ENCODE peak calls at places on chromosomes 7 and 10, in six cellular contexts. R is A549, S is stomach, N is K562, U is ovary, K is SK-N-SH. E is an unnamed sample. For H3K9me3, the result is how much of the 10 kb centered on the place peaks cover.

GRCh38 chr7:153829523-153829922 is 222.7 kb upstream of the DPP6 start:
- DNase-seq in U (no peak), R (no peak), K (no peak), N (no peak), S (no peak), E (no peak)

GRCh38 chr10:3470191-3470590 is 297.6 kb upstream of the PITRM1 start:
- DNase-seq in K (no peak), U (no peak), N (no peak), R (no peak), S (no peak), E (no peak)

GRCh38 chr7:95577137-95577536 is 19.2 kb downstream of the PDK4 start:
- DNase-seq in N (no peak), R (peak), K (no peak), S (no peak), U (no peak), E (no peak)

GRCh38 chr7:27895553-27895952 is 155.6 kb downstream of the TAX1BP1 start:
- DNase-seq in S (no peak), U (no peak), N (no peak), R (no peak), K (no peak), E (no peak)

GRCh38 chr10:43055991-43056567 is 20.8 kb upstream of the RET start:
- DNase-seq in N (no peak), U (no peak), S (no peak), R (no peak), K (peak), E (no peak)

GRCh38 chr10:132058793-132059759 is 6.7 kb upstream of the JAKMIP3 start:
- DNase-seq in R (no peak), S (no peak), N (no peak), U (no peak), K (no peak), E (peak)

GRCh38 chr7:134804351-134804750 is 24.9 kb downstream of the CALD1 start:
- DNase-seq in K (no peak), R (no peak), S (no peak), N (no peak), U (no peak), E (no peak)

GRCh38 chr7:158355456-158356065 is 232.1 kb downstream of the PTPRN2 start:
- DNase-seq in U (no peak), R (no peak), K (no peak), S (no peak), N (no peak), E (peak)

GRCh38 chr7:45182856-45183710 is 25.5 kb downstream of the RAMP3 start:
- DNase-seq in N (no peak), R (no peak), U (no peak), S (no peak), K (no peak), E (peak)

GRCh38 chr10:97687785-97688781 is 1.0 kb upstream of the AVPI1 start:
- DNase-seq in U (peak), R (no peak), S (no peak), K (no peak), N (no peak), E (no peak)

GRCh38 chr10:104862-105565 is 30.2 kb upstream of the ZMYND11 start:
- DNase-seq in U (no peak), K (no peak), R (no peak), N (no peak), S (no peak), E (no peak)

GRCh38 chr7:41695661-41696322 is 7.1 kb downstream of the INHBA start:
- DNase-seq in N (no peak), K (no peak), S (no peak), R (peak), U (no peak), E (no peak)

GRCh38 chr7:43105521-43106120 is 6.8 kb upstream of the HECW1 start:
- DNase-seq in S (no peak), U (no peak), N (no peak), R (no peak), K (no peak), E (no peak)

GRCh38 chr7:26487780-26488535 is 196.3 kb downstream of the SNX10 start:
- DNase-seq in R (no peak), N (no peak), S (no peak), K (no peak), U (no peak), E (no peak)

GRCh38 chr7:524800-525199 is 5.2 kb upstream of the PDGFA start:
- DNase-seq in K (no peak), S (no peak), U (no peak), N (no peak), R (no peak), E (no peak)

GRCh38 chr7:155808551-155809331 is 3.5 kb downstream of the SHH start:
- DNase-seq in S (peak), R (peak), U (no peak), K (no peak), N (no peak), E (peak)

GRCh38 chr7:86950944-86951343 is 108.5 kb downstream of the ELAPOR2 start:
- DNase-seq in N (no peak), S (no peak), R (no peak), K (no peak), U (no peak), E (no peak)

GRCh38 chr10:27251554-27251953 is 11.0 kb upstream of the ACBD5 start:
- DNase-seq in S (no peak), N (no peak), R (no peak), K (no peak), U (no peak), E (peak)

GRCh38 chr10:71347587-71348395 is 28.7 kb downstream of the SLC29A3 start:
- DNase-seq in N (no peak), U (no peak), K (no peak), R (no peak), S (peak), E (no peak)

GRCh38 chr7:25069900-25070443 is 55.1 kb downstream of the CYCS start:
- DNase-seq in R (peak), S (peak), N (peak), K (peak), U (peak), E (no peak)

GRCh38 chr7:139669106-139670061 is 108.4 kb downstream of the HIPK2 start:
- DNase-seq in N (no peak), R (no peak), U (no peak), K (peak), S (no peak), E (no peak)

GRCh38 chr7:150399861-150400778 is 21.0 kb downstream of the ZNF775 start:
- DNase-seq in R (no peak), U (no peak), S (no peak), N (peak), K (peak), E (no peak)

GRCh38 chr10:103445767-103446567 is 6.2 kb downstream of the CALHM2 start:
- DNase-seq in U (peak), N (no peak), S (no peak), R (no peak), K (no peak), E (no peak)

GRCh38 chr7:131249483-131249882 is 78.2 kb upstream of the MKLN1 start:
- DNase-seq in U (no peak), R (no peak), N (no peak), S (no peak), K (no peak), E (no peak)

GRCh38 chr7:64869912-64870562 is 33.0 kb upstream of the ZNF273 start:
- DNase-seq in K (peak), R (no peak), U (no peak), N (no peak), S (peak), E (no peak)

GRCh38 chr7:50359995-50360925 is 55.7 kb downstream of the IKZF1 start:
- DNase-seq in S (no peak), N (peak), R (no peak), U (no peak), K (peak), E (peak)

GRCh38 chr7:93046641-93047040 is 71.1 kb downstream of the SAMD9 start:
- DNase-seq in K (no peak), U (no peak), N (peak), R (no peak), S (no peak), E (no peak)

GRCh38 chr7:47470567-47471357 is 111.1 kb downstream of the TNS3 start:
- DNase-seq in K (no peak), N (no peak), R (peak), S (peak), U (peak), E (no peak)

GRCh38 chr7:7738622-7739021 is 20.2 kb upstream of the RPA3 start:
- DNase-seq in N (no peak), K (no peak), S (no peak), R (no peak), U (no peak), E (no peak)

GRCh38 chr10:128095753-128096469 is 30.3 kb downstream of the MKI67 start:
- DNase-seq in N (no peak), S (no peak), K (no peak), R (no peak), U (no peak), E (no peak)

GRCh38 chr7:69893915-69894314 is 295.6 kb downstream of the AUTS2 start:
- DNase-seq in R (no peak), U (no peak), K (peak), S (no peak), N (no peak), E (no peak)

GRCh38 chr10:129055966-129056365 is 411.1 kb upstream of the MGMT start:
- DNase-seq in N (no peak), K (peak), R (no peak), S (no peak), U (no peak), E (peak)

DNA sequence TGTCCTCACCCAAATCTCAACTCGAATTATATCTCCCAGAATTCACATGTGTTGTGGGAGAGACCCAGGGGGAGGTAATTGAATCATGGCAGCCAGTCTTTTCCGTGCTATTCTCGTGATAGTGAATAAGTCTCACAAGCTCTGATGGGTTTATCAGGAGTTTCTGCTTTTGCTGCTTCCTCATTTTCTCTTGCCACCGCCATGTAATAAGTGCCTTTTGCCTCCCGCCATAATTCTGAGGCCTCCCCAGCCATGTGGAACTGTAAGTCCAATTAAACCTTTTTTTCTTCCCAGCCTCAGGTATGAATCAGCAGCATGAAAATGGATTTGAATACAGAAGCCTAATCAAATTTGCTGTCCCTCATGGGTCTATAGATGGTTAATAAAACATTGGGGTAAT is 27.5 kb downstream of the AVL9 start:
- DNase-seq in U (no peak), S (no peak), R (no peak), K (no peak), N (no peak), E (no peak)
- H3K9me3 ChIP-seq in U (under half), S (under half), R (under half), K (under half), N (under half), E (under half)

GRCh38 chr7:39367943-39368342 is 198.3 kb upstream of the YAE1 start:
- DNase-seq in R (no peak), K (no peak), S (no peak), U (no peak), N (no peak), E (no peak)
- TF ChIP-seq EP300 in R (no peak), K (no peak), S (no peak), U (no peak), N (no peak), E (no peak)

DNA sequence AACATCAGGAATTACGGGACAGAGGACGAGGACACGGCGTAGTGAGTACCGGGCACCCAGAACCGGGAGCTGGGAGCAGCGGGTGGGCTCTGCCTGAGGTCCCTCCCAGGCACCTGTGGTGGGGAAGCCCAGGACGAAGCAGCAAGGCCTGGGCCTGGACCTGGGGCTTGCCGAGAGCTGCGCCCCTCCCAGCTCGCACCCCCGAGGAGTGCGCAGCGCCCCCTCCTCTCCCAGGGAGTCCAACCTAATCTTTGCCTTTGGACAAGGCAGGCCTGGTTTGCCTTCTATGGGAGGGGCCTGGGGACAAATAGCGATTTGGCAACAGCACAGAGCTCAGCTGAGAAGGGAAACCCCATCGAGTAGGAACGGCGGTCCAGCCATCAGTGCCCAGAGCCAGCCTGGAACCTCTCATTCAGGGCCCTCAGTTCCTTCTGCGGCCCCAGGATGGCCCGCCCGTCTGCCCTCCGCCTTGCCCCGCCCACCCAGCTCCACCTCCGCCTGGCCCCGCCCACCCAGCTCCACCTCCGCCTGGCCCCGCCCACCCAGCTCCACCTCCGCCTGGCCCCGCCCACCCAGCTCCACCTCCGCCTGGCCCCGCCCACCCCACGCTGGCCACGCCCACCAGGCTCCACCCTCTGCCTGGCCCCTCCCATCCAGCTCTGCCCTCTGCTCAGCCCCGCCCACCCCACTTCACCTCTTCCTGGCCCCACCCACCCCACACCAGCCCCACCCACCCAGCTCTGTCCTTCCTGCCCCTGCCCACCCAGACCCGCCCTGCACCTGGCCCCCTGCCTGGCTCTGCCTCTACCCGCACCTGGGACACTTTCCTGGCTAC is 32.5 kb upstream of the KNDC1 start:
- DNase-seq in N (peak), U (no peak), R (no peak), K (peak), S (no peak), E (peak)
- H3K9me3 ChIP-seq in N (under half), U (under half), R (under half), K (under half), S (under half), E (under half)

GRCh38 chr10:75593690-75594556 is 162.5 kb downstream of the LRMDA start:
- DNase-seq in R (no peak), N (no peak), U (no peak), S (no peak), K (no peak), E (peak)

GRCh38 chr10:75596930-75597629 is 165.7 kb downstream of the LRMDA start:
- DNase-seq in K (no peak), S (no peak), R (no peak), N (no peak), U (no peak), E (no peak)

GRCh38 chr10:75589895-75590654 is 158.7 kb downstream of the LRMDA start:
- DNase-seq in U (no peak), R (no peak), N (no peak), K (no peak), S (no peak), E (no peak)

GRCh38 chr10:75592014-75592842 is 160.8 kb downstream of the LRMDA start:
- DNase-seq in N (no peak), R (no peak), K (no peak), S (no peak), U (no peak), E (peak)

DNA sequence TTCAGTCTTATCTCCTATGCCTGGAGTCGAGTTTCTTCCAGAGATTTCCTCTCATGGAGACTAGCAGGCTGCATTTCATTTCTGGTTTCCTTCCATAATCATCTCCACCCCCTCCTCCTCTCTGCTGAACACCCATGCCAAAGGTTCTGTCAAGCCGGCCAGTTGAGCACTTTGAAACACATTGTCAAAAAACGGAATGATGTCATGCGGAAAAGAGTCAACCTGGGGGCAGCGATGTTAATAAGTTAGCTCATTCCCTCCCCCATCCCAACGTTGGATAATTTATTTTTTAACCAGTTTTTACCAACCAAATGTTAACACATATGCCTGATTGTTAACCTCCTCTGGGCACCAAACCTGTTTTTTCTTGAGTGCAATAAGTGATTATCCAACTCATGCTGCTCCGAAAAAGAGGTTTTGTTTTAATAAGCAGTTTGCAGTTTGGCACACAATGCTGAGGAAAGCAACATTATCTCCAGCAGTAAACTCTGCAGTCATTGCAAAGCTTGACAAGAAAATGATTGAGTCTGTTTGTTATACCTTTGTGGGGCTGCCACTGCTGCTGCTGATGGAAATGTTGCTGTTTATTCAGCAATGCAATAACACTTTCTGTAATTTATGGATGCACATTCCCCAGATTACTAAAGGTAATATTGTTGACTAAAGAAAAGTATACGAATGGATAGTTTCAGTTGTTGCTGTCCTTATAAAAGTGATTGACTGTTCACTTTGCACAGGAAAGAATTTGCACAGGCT is 161.6 kb downstream of the LRMDA start:
- DNase-seq in R (no peak), U (no peak), S (no peak), K (no peak), N (no peak), E (no peak)
- TF ChIP-seq EP300 in R (no peak), U (no peak), S (no peak), K (no peak), N (no peak), E (no peak)

E was measured in upper lobe of left lung.